ENCODE peak calls at places on chromosomes 11 and 22, in five cellular contexts. A is Karpas-422; K is upper lobe of left lung; G is activated CD4-positive, alpha-beta T cell treated with anti-CD3 and anti-CD28 coated beads, Interleukin-2, amount 50 U/mL, for 1 hour; U is PC-3. Z is an unnamed sample.

GRCh38 chr22:49962751-49963646 is 2.4 kb downstream of the PIM3 start:
- DNase-seq in A (no peak), K (peak), G (no peak), U (no peak), Z (peak)

GRCh38 chr11:122681070-122681469 is 25.5 kb downstream of the UBASH3B start:
- DNase-seq in A (no peak), K (no peak), G (no peak), U (no peak), Z (no peak)

GRCh38 chr11:35389897-35390462 is 29.4 kb downstream of the SLC1A2 start:
- DNase-seq in A (no peak), K (no peak), G (no peak), U (peak), Z (no peak)

GRCh38 chr11:1453611-1454386 is 32.8 kb downstream of the MOB2 start:
- DNase-seq in A (peak), K (peak), G (no peak), U (peak), Z (peak)

GRCh38 chr22:24169439-24170058 is 11.7 kb upstream of the SUSD2 start:
- DNase-seq in A (no peak), K (no peak), G (no peak), U (no peak), Z (no peak)

GRCh38 chr11:125950696-125951645 is 5.1 kb downstream of the VSIG10L2 start:
- DNase-seq in A (no peak), K (no peak), G (no peak), U (no peak), Z (peak)

GRCh38 chr11:66062408-66062807 is 7.7 kb upstream of the PACS1 start:
- DNase-seq in A (no peak), K (no peak), G (no peak), U (no peak), Z (no peak)

GRCh38 chr11:73135346-73136284 is 6.5 kb downstream of the FCHSD2 start:
- DNase-seq in A (no peak), K (no peak), G (no peak), U (no peak), Z (no peak)

GRCh38 chr22:25485626-25486545 is 78.6 kb upstream of the GRK3 start:
- DNase-seq in A (no peak), K (no peak), G (no peak), U (no peak), Z (no peak)

GRCh38 chr11:124762624-124763155 is 600 bp upstream of the ESAM start:
- DNase-seq in A (no peak), K (no peak), G (no peak), U (peak), Z (no peak)